ENCODE peak calls at places on chromosomes 4 and X, in seven cellular contexts. R is AG10803, G is choroid plexus epithelial cell, J is uterus, T is GM13977, V is cardiac muscle cell, Q is glutamatergic neuron. D is an unnamed sample.

GRCh38 chrX:31166416-31166815 is 94.6 kb upstream of the FTHL17 start:
- DNase-seq in T (no peak), G (peak), Q (no peak), R (no peak), J (no peak), V (peak), D (no peak)

GRCh38 chrX:11367609-11368430 is 74.6 kb downstream of the AMELX start:
- DNase-seq in J (no peak), R (no peak), G (peak), T (no peak), V (peak), Q (no peak), D (no peak)

GRCh38 chr4:178306565-178306964 is 864.3 kb upstream of the AGA start:
- DNase-seq in R (no peak), G (no peak), V (no peak), Q (no peak), T (no peak), J (no peak), D (no peak)

GRCh38 chr4:74543983-74544382 is 99.0 kb downstream of the AREG start:
- DNase-seq in V (peak), G (peak), J (no peak), Q (no peak), T (no peak), R (peak), D (peak)

GRCh38 chr4:27791640-27792039 is 931.0 kb downstream of the STIM2 start:
- DNase-seq in G (peak), Q (no peak), V (peak), T (no peak), R (peak), J (no peak), D (peak)

GRCh38 chr4:27350161-27350560 is 489.5 kb downstream of the STIM2 start:
- DNase-seq in J (no peak), Q (no peak), R (no peak), G (no peak), V (no peak), T (no peak), D (peak)

GRCh38 chr4:141210168-141210567 is 10.5 kb upstream of the ZNF330 start:
- DNase-seq in R (no peak), Q (no peak), T (no peak), V (no peak), J (no peak), G (no peak), D (no peak)

GRCh38 chr4:187814737-187815465 is 180.7 kb upstream of the ZFP42 start:
- DNase-seq in Q (no peak), J (no peak), T (no peak), G (peak), R (peak), V (peak), D (no peak)

GRCh38 chr4:52837716-52838558 is 24.2 kb upstream of the RASL11B start:
- DNase-seq in V (peak), R (peak), Q (no peak), G (peak), J (no peak), T (no peak), D (peak)

GRCh38 chrX:56798866-56799864 is 70.1 kb downstream of the NBDY start:
- DNase-seq in J (peak), G (no peak), T (peak), V (no peak), R (no peak), Q (no peak), D (peak)

GRCh38 chr4:158895797-158896442 is 127.1 kb downstream of the FNIP2 start:
- DNase-seq in Q (no peak), R (no peak), J (no peak), G (peak), T (no peak), V (peak), D (peak)

GRCh38 chr4:17630228-17630627 is 15.8 kb downstream of the MED28 start:
- DNase-seq in V (no peak), Q (no peak), G (no peak), T (no peak), R (no peak), J (no peak), D (no peak)

GRCh38 chr4:9988349-9988748 is 32.9 kb downstream of the SLC2A9 start:
- DNase-seq in V (no peak), J (no peak), Q (no peak), G (peak), R (no peak), T (no peak), D (no peak)

GRCh38 chrX:118520858-118521206 is 25.2 kb downstream of the DOCK11 start:
- DNase-seq in R (no peak), G (no peak), T (no peak), V (no peak), Q (no peak), J (no peak), D (no peak)

GRCh38 chr4:42478941-42479340 is 81.7 kb downstream of the SHISA3 start:
- DNase-seq in V (no peak), J (no peak), G (no peak), T (no peak), R (no peak), Q (no peak), D (no peak)

GRCh38 chr4:55255171-55255570 is 90.9 kb upstream of the SRD5A3 start:
- DNase-seq in J (no peak), R (peak), V (peak), T (no peak), G (peak), Q (no peak), D (no peak)

GRCh38 chrX:7689791-7690412 is 153.1 kb upstream of the VCX start:
- DNase-seq in G (no peak), Q (no peak), V (no peak), T (no peak), J (no peak), R (no peak), D (no peak)

GRCh38 chr4:15659768-15660394 is 4.7 kb upstream of the FBXL5 start:
- DNase-seq in J (no peak), V (peak), Q (no peak), R (peak), T (no peak), G (peak), D (peak)

GRCh38 chrX:41526925-41527324 is 79.8 kb downstream of the NYX start:
- DNase-seq in R (peak), V (no peak), T (no peak), G (peak), J (no peak), Q (no peak), D (no peak)

GRCh38 chr4:184267206-184267608 is 49.5 kb upstream of the ENPP6 start:
- DNase-seq in R (no peak), Q (no peak), J (no peak), G (no peak), T (no peak), V (no peak), D (no peak)

GRCh38 chrX:39484669-39485068 is 613.1 kb downstream of the BCOR start:
- DNase-seq in R (no peak), J (no peak), T (no peak), G (peak), Q (no peak), V (no peak), D (no peak)

GRCh38 chr4:185011408-185011807 is 6.9 kb upstream of the HELT start:
- DNase-seq in G (no peak), Q (peak), V (no peak), J (no peak), T (no peak), R (no peak), D (peak)

GRCh38 chr4:99447079-99447478 is 11.9 kb upstream of the ADH7 start:
- DNase-seq in V (peak), Q (no peak), G (peak), T (no peak), R (peak), J (no peak), D (peak)

GRCh38 chr4:107034091-107034698 is 1.9 kb downstream of the DKK2 start:
- DNase-seq in T (no peak), R (peak), Q (peak), V (peak), G (peak), J (peak), D (no peak)

GRCh38 chr4:83561381-83561780 is 25.5 kb downstream of the GPAT3 start:
- DNase-seq in T (no peak), J (no peak), V (peak), R (peak), Q (no peak), G (peak), D (peak)

GRCh38 chrX:51395474-51395806 is 62.8 kb downstream of the NUDT10 start:
- DNase-seq in J (no peak), G (no peak), T (no peak), Q (no peak), R (no peak), V (no peak), D (no peak)

GRCh38 chrX:51395807-51396728 is 63.4 kb downstream of the NUDT10 start:
- DNase-seq in T (no peak), V (peak), J (peak), Q (peak), R (no peak), G (peak), D (no peak)
- TF ChIP-seq CTCF in T (peak), V (peak), J (peak), Q (peak), R (no peak), G (peak), D (no peak)

DNA sequence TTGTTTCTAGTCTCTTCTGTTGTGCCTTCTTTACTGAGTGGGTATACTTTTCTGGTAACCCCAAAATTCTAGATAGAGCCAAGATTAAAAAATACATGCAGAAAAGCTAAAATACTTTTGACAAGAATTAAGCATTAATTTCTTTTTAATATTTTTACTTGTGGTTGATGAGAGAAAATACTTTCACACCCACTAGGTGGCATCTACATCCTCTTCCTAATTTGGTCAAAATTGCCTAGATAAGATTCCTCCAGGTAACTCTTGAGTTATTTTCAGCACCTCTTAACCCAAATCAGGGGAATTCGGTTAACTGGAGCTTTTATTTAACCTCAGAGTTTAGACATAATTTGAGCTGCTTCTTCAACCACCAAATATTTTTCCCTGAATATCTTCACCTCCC is 28.4 kb upstream of the COX7B2 start:
- DNase-seq in Q (no peak), J (no peak), T (no peak), V (peak), G (peak), R (no peak), D (peak)
- TF ChIP-seq CTCF in Q (peak), J (no peak), T (peak), V (peak), G (peak), R (no peak), D (no peak)

GRCh38 chrX:46912098-46912672 is at the start of gene JADE3:
- DNase-seq in R (peak), T (peak), G (peak), J (peak), Q (peak), V (peak), D (peak)

GRCh38 chrX:46913710-46914109 is 1.5 kb downstream of the JADE3 start:
- DNase-seq in T (no peak), V (peak), J (peak), R (peak), G (peak), Q (no peak), D (peak)

GRCh38 chrX:46910415-46910814 is 1.8 kb upstream of the JADE3 start:
- DNase-seq in Q (no peak), J (no peak), R (no peak), T (no peak), V (no peak), G (no peak), D (no peak)

GRCh38 chrX:46916273-46916672 is 4.1 kb downstream of the JADE3 start:
- DNase-seq in T (no peak), Q (no peak), R (no peak), J (no peak), G (no peak), V (no peak), D (no peak)

GRCh38 chrX:46912673-46913491 is 661 bp downstream of the JADE3 start:
- DNase-seq in G (peak), J (peak), R (peak), V (peak), Q (peak), T (peak), D (peak)
- TF ChIP-seq CTCF in G (peak), J (peak), R (peak), V (peak), Q (peak), T (peak), D (peak)

GRCh38 chrX:19193584-19193983 is 71.3 kb upstream of the ADGRG2 start:
- DNase-seq in T (no peak), G (no peak), J (no peak), V (no peak), Q (no peak), R (no peak), D (no peak)
- TF ChIP-seq CTCF in T (no peak), G (no peak), J (no peak), V (no peak), Q (no peak), R (no peak), D (no peak)

GRCh38 chrX:74550295-74550802 is 64.1 kb downstream of the RLIM start:
- DNase-seq in G (peak), J (peak), T (peak), Q (peak), R (peak), V (peak), D (peak)
- TF ChIP-seq CTCF in G (peak), J (peak), T (peak), Q (peak), R (peak), V (peak), D (peak)

DNA sequence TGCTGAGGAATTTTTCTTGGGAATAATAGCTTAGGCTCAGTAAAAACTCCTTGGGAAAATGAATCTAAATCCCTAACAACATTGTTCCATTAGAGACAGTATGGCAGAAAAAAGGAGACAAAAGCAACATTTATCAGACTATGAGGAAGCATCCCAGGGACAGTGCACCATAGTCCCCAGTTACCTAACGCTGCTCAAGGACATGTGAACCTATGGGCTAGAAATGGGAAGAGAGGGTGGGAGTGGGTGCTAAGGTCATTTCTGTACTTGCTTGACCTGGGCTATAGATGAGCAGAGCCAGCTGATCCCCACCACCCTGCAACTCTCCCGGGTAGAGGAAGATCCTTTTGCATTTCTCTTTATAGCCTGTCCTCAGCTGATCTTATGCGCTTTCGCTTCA is 98.2 kb upstream of the CBR4 start:
- DNase-seq in T (no peak), R (no peak), Q (no peak), J (no peak), V (no peak), G (no peak), D (no peak)
- TF ChIP-seq CTCF in T (no peak), R (no peak), Q (no peak), J (no peak), V (no peak), G (no peak), D (no peak)

DNA sequence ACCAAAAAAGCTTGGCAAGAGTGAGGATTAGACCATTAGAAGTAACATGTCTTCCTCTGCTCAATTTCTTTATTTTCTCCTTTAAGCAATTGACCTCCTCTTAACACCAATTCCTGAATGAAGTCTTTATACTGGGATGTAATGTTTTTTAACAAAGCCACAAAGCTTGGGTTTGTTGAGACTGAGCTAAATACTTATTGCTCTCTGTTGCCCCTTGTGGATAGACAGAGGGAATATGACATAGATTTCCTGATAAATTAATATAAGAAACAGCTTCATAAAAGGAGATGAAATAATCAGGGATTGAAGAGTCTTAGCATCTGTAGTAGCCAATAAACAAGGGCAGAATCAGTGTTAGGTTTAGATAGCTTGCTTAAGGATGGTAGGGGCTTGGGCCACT is 57.6 kb downstream of the CCDC160 start:
- DNase-seq in T (no peak), J (no peak), Q (no peak), R (peak), V (peak), G (peak), D (peak)
- TF ChIP-seq CTCF in T (no peak), J (no peak), Q (no peak), R (peak), V (no peak), G (peak), D (peak)